ENCODE peak calls at places on chromosomes 12 and 14, in six cellular contexts. S, P, N, M, I and F are unnamed samples.

GRCh38 chr12:105912911-105913514 is 225.7 kb downstream of the NUAK1 start:
- DNase-seq in N (no peak), P (no peak), I (no peak), S (no peak), M (no peak), F (no peak)

GRCh38 chr14:100856056-100856950 is 30.4 kb downstream of the MEG3 start:
- DNase-seq in S (peak; percentile 3), P (peak; percentile 55), M (no peak), I (no peak), N (no peak), F (peak; percentile 34)

GRCh38 chr14:76829016-76829365 is 2.8 kb downstream of the LRRC74A start:
- DNase-seq in S (peak; percentile 33), P (no peak), I (no peak), M (peak; percentile 23), N (no peak), F (no peak)

GRCh38 chr12:7602287-7602686 is 63.4 kb downstream of the APOBEC1 start:
- DNase-seq in P (no peak), N (no peak), I (no peak), M (no peak), S (no peak), F (no peak)

GRCh38 chr12:127770123-127770522 is 496.8 kb upstream of the TMEM132C start:
- DNase-seq in M (no peak), N (no peak), I (no peak), S (no peak), P (no peak), F (no peak)

GRCh38 chr14:66746316-66747006 is 238.5 kb downstream of the GPHN start:
- DNase-seq in I (no peak), M (no peak), S (no peak), P (no peak), N (peak; percentile 56), F (no peak)

GRCh38 chr14:75604979-75605825 is 26.8 kb downstream of the FLVCR2 start:
- DNase-seq in N (no peak), M (no peak), P (no peak), I (no peak), S (peak; percentile 49), F (no peak)

GRCh38 chr12:121532503-121533390 is 48.1 kb downstream of the KDM2B start:
- DNase-seq in S (no peak), N (no peak), I (no peak), M (no peak), P (no peak), F (no peak)

GRCh38 chr12:81757731-81758325 is 1.3 kb downstream of the PPFIA2 start:
- DNase-seq in S (no peak), P (no peak), I (no peak), N (no peak), M (no peak), F (no peak)

GRCh38 chr14:73696466-73697390 is 17.5 kb downstream of the PNMA1 start:
- DNase-seq in M (no peak), I (no peak), N (no peak), S (no peak), P (no peak), F (no peak)

DNA sequence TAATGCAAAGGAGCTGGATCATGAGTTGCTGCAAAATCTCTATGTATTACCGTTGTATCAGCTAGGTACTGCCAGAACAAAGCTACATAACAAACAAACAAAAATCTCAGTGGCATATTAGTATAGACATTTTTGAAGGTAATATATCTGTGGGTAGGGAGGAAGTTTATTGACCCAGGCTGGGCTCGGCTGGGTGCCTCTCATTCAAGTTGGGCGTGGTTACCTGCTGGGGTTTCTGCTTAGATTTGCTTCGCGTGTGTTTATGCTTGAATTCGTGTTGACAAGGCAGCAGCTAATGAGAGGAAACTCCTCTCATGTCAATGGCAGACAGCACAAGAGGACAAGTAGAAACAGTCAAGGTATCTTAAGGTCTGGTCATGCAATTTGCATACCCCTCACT is 520.7 kb downstream of the SOX5 start:
- DNase-seq in I (no peak), P (no peak), S (no peak), N (no peak), M (no peak), F (no peak)
- H3K4me3 ChIP-seq in I (no peak overlapping the region), P (no peak overlapping the region), S (no peak overlapping the region), N (no peak overlapping the region), M (no peak overlapping the region), F (no peak overlapping the region)

GRCh38 chr12:103169-103981 is 36.8 kb downstream of the IQSEC3 start:
- DNase-seq in I (no peak), P (no peak), N (no peak), M (no peak), S (no peak), F (no peak)

GRCh38 chr12:98997-99396 is 32.4 kb downstream of the IQSEC3 start:
- DNase-seq in N (no peak), S (no peak), M (no peak), I (no peak), P (no peak), F (no peak)

GRCh38 chr12:101969-102878 is 35.7 kb downstream of the IQSEC3 start:
- DNase-seq in P (no peak), N (no peak), I (no peak), M (no peak), S (no peak), F (no peak)

GRCh38 chr12:102879-103168 is 36.3 kb downstream of the IQSEC3 start:
- DNase-seq in S (no peak), I (no peak), N (no peak), M (no peak), P (no peak), F (no peak)

DNA sequence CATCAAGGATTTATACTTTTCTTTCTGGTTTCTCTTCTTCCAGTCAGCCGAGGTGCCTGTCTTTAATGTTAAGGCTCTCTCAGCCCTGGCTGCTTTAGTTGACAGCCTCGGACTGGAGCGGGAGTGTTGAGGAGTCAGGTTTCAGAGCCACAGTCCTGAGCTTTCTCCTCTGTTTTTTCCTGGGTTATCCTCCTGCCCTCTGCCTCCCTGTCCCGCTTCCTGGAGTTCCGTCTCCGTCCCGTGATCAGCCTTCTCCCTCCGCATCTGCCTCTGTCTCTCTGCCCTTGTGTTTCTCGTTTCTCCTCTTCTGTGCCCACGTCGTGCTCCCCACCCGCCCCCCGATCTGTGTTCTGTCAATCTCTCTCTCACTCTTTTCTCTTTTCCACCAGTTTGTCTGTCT is 33.0 kb downstream of the IQSEC3 start:
- DNase-seq in I (no peak), N (no peak), M (no peak), S (no peak), P (no peak), F (no peak)
- H3K4me3 ChIP-seq in I (no peak overlapping the region), N (no peak overlapping the region), M (no peak overlapping the region), S (no peak overlapping the region), P (no peak overlapping the region), F (no peak overlapping the region)

GRCh38 chr12:22333751-22334695 is 484 bp downstream of the ST8SIA1 start:
- DNase-seq in I (no peak), M (peak; percentile 18), N (no peak), P (peak; percentile 80), S (no peak), F (peak; percentile 11)

GRCh38 chr12:22333186-22333745 is 1.2 kb downstream of the ST8SIA1 start:
- DNase-seq in S (no peak), I (no peak), M (no peak), N (no peak), P (peak; percentile 54), F (no peak)

GRCh38 chr12:22334696-22335290 is at the start of gene ST8SIA1:
- DNase-seq in S (peak; percentile 49), M (peak; percentile 52), N (peak; percentile 22), I (no peak), P (peak; percentile 84), F (peak; percentile 59)

GRCh38 chr12:22332191-22332590 is 2.3 kb downstream of the ST8SIA1 start:
- DNase-seq in P (no peak), N (no peak), M (no peak), S (no peak), I (no peak), F (no peak)
- H3K4me3 ChIP-seq in P (no peak overlapping the region), N (no peak overlapping the region), M (peak overlapping the region; percentile 8), S (peak overlapping the region; percentile 76), I (no peak overlapping the region), F (no peak overlapping the region)

DNA sequence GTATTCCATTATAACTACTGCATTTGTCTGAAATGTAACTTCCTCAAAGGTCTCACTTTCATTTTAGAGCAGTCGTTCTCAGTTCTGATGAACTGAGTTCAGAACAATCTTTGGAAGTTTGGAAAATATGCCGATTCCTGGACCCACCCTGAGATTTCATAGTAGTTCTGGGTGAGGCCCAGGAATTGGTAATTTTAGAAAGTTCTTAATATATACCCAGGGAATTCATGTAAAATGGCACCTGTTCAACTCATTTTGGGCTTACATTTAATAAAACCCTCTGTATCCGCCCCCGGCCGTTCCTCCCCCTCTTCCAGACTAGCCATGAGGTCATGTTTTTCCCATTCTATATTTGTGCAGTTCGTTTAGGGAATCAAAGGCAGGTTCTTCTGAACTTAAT is 5.9 kb downstream of the GSG1 start:
- DNase-seq in I (no peak), M (no peak), P (no peak), S (peak; percentile 30), N (peak; percentile 11), F (no peak)
- H3K4me3 ChIP-seq in I (peak overlapping the region; percentile 59), M (peak overlapping the region; percentile 5), P (peak overlapping the region; percentile 25), S (peak overlapping the region; percentile 56), N (peak overlapping the region; percentile 4), F (no peak overlapping the region)

GRCh38 chr12:124941170-124941527 is 26.7 kb upstream of the UBC start:
- DNase-seq in S (no peak), P (no peak), M (no peak), I (no peak), N (no peak), F (no peak)
- H3K4me3 ChIP-seq in S (peak overlapping the region; percentile 65), P (peak overlapping the region; percentile 44), M (peak overlapping the region; percentile 66), I (peak overlapping the region; percentile 79), N (peak overlapping the region; percentile 52), F (no peak overlapping the region)